ENCODE peak calls at places on chromosome 2, in nine cellular contexts. X, I, O, R, C, E, P, M and K are unnamed samples.
A peak's percentile ranks its signal among the peaks of the same experiment; 100 is the strongest.

GRCh38 chr2:212364106-212364505 is 174.5 kb downstream of the ERBB4 start:
- DNase-seq in I (no peak), R (no peak), E (no peak), M (no peak), X (no peak), P (no peak), O (no peak), C (no peak), K (no peak)

GRCh38 chr2:119468154-119468955 is 36.7 kb downstream of the TMEM37 start:
- DNase-seq in R (no peak), E (peak; percentile 25), P (no peak), C (no peak), I (no peak), M (no peak), O (no peak), X (no peak), K (no peak)

GRCh38 chr2:11697103-11697871 is 27.3 kb upstream of the NTSR2 start:
- DNase-seq in X (peak; percentile 93), E (peak; percentile 71), R (no peak), C (no peak), I (no peak), P (no peak), O (peak; percentile 95), M (no peak), K (peak; percentile 44)

GRCh38 chr2:106108791-106109190 is 85.3 kb downstream of the UXS1 start:
- DNase-seq in I (no peak), E (no peak), O (no peak), P (no peak), C (no peak), X (no peak), M (no peak), R (no peak), K (no peak)

GRCh38 chr2:28271231-28271913 is 121.3 kb upstream of the FOSL2 start:
- DNase-seq in O (no peak), C (no peak), P (no peak), M (no peak), I (no peak), X (no peak), R (no peak), E (no peak), K (no peak)

GRCh38 chr2:157747280-157747679 is 118.6 kb upstream of the ACVR1C start:
- DNase-seq in O (no peak), P (no peak), I (no peak), X (no peak), C (no peak), M (no peak), R (no peak), E (no peak), K (no peak)

GRCh38 chr2:177275671-177276070 is 11.1 kb upstream of the NFE2L2 start:
- DNase-seq in O (no peak), R (no peak), I (no peak), M (no peak), P (no peak), C (no peak), X (no peak), E (peak; percentile 86), K (no peak)

GRCh38 chr2:70085711-70086277 is 1.5 kb upstream of the PCBP1 start:
- DNase-seq in X (no peak), E (no peak), M (no peak), R (peak; percentile 55), O (no peak), I (no peak), P (peak; percentile 49), C (no peak), K (no peak)

GRCh38 chr2:130376433-130377293 is 20.8 kb downstream of the PTPN18 start:
- DNase-seq in O (no peak), I (no peak), C (no peak), P (peak; percentile 46), M (no peak), X (no peak), R (peak; percentile 71), E (no peak), K (no peak)

GRCh38 chr2:102185347-102185746 is 1.5 kb upstream of the IL1RL2 start:
- DNase-seq in E (no peak), C (no peak), X (no peak), O (no peak), M (peak; percentile 31), P (no peak), I (no peak), R (no peak), K (no peak)

GRCh38 chr2:170054996-170055395 is 123.0 kb upstream of the MYO3B start:
- DNase-seq in I (no peak), E (no peak), M (no peak), C (no peak), X (no peak), O (no peak), R (no peak), P (no peak), K (no peak)

DNA sequence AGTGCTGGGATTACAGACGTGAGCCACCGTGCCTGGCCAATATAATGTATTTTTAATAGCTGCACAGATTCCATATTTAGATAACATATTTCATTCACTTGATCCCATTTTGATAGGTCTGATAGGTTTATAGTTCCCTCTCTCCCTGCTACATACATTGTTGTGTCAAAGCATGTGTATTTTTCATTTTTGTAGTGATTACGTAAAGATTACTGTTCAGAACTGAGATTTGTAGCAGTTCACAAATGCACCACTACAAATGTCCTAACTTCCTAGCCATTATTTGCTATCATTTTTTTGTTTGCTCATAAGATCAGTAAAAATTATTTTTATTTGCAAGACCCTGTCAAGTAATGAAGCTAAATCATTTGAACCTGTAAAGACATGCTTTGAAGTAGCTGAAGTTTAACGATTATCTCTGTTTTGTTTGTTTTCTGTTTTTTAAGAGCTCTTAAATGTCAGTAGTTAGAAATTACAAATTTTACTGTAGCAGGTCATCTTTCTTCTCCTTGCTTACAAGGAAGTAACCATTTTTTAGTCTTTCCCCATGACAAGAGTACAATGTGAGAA is 54.0 kb downstream of the EML4 start:
- DNase-seq in R (no peak), O (no peak), X (no peak), C (no peak), I (no peak), M (no peak), E (no peak), P (no peak), K (no peak)
- H3K4me1 ChIP-seq in R (no peaks in the 10 kb centered on the region), O (peaks cover 3% of the 10 kb centered on the region), X (no peaks in the 10 kb centered on the region), C (peaks cover 19% of the 10 kb centered on the region), I (peaks cover 5% of the 10 kb centered on the region), M (no peaks in the 10 kb centered on the region), E (peaks cover 4% of the 10 kb centered on the region), P (no peaks in the 10 kb centered on the region), K (no peaks in the 10 kb centered on the region)

GRCh38 chr2:218008060-218009040 is 5.6 kb upstream of the TNS1 start:
- DNase-seq in X (no peak), I (no peak), R (no peak), P (no peak), M (no peak), O (no peak), E (peak; percentile 79), C (no peak), K (no peak)

GRCh38 chr2:218011641-218012040 is 8.8 kb upstream of the TNS1 start:
- DNase-seq in P (no peak), O (no peak), I (no peak), C (no peak), M (no peak), X (no peak), E (no peak), R (no peak), K (no peak)

GRCh38 chr2:218010838-218011616 is 8.2 kb upstream of the TNS1 start:
- DNase-seq in E (no peak), X (no peak), P (no peak), M (no peak), R (no peak), I (no peak), C (no peak), O (peak; percentile 55), K (no peak)

GRCh38 chr2:218009191-218010114 is 6.7 kb upstream of the TNS1 start:
- DNase-seq in P (no peak), X (no peak), C (no peak), E (no peak), O (no peak), R (peak; percentile 60), M (no peak), I (no peak), K (no peak)

GRCh38 chr2:218010116-218010837 is 7.5 kb upstream of the TNS1 start:
- DNase-seq in X (peak; percentile 54), I (no peak), P (no peak), E (peak; percentile 51), O (peak; percentile 82), C (peak; percentile 58), R (peak; percentile 83), M (peak; percentile 39), K (peak; percentile 57)
- H3K4me1 ChIP-seq in X (no peaks in the 10 kb centered on the region), I (peaks cover 24% of the 10 kb centered on the region), P (peaks cover 17% of the 10 kb centered on the region), E (peaks cover 32% of the 10 kb centered on the region), O (peaks cover 20% of the 10 kb centered on the region), C (peaks cover 16% of the 10 kb centered on the region), R (no peaks in the 10 kb centered on the region), M (no peaks in the 10 kb centered on the region), K (no peaks in the 10 kb centered on the region)

GRCh38 chr2:101124684-101125366 is 26.4 kb downstream of the TBC1D8 start:
- DNase-seq in O (peak; percentile 93), R (no peak), M (peak; percentile 52), C (peak; percentile 59), I (peak; percentile 90), E (peak; percentile 76), X (peak; percentile 95), P (no peak), K (peak; percentile 84)
- H3K4me1 ChIP-seq in O (peaks cover 66% of the 10 kb centered on the region), R (no peaks in the 10 kb centered on the region), M (peaks cover 14% of the 10 kb centered on the region), C (peaks cover 53% of the 10 kb centered on the region), I (peaks cover 68% of the 10 kb centered on the region), E (peaks cover 18% of the 10 kb centered on the region), X (peaks cover 95% of the 10 kb centered on the region), P (no peaks in the 10 kb centered on the region), K (peaks cover 23% of the 10 kb centered on the region)

GRCh38 chr2:45845058-45845457 is 193.6 kb downstream of the PRKCE start:
- DNase-seq in R (no peak), P (no peak), M (no peak), E (no peak), X (no peak), O (no peak), C (no peak), I (no peak), K (no peak)

GRCh38 chr2:45845566-45845965 is 194.1 kb downstream of the PRKCE start:
- DNase-seq in E (no peak), M (no peak), O (no peak), X (no peak), R (no peak), P (no peak), I (no peak), C (no peak), K (no peak)

GRCh38 chr2:45841752-45842407 is 190.4 kb downstream of the PRKCE start:
- DNase-seq in I (no peak), C (no peak), X (no peak), O (no peak), E (no peak), M (no peak), P (no peak), R (no peak), K (no peak)

GRCh38 chr2:45840481-45840880 is 189.0 kb downstream of the PRKCE start:
- DNase-seq in C (no peak), X (no peak), R (no peak), P (no peak), I (no peak), M (no peak), E (no peak), O (no peak), K (no peak)

DNA sequence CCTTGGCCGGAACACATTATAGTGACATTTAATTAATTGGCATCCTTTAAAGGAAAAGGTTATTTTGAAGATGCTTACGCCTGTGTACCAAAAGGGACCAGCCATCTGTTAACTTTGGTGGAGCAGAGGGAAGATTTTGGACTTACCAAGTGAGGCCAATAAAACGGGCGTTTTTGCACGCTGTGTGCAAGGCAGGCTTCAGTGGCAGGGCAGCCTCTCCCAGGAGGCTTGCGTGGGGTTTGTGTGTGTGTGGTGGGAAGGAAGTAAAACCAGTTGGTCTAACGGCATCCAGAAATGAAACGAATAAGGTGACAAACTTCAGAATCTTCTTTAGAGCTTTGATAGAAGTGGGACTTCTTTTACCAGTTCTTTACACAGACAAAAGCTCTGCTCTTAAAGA is 191.7 kb downstream of the PRKCE start:
- DNase-seq in E (no peak), M (no peak), X (no peak), P (no peak), I (no peak), O (no peak), C (no peak), R (no peak), K (no peak)
- H3K4me1 ChIP-seq in E (peaks cover 2% of the 10 kb centered on the region), M (no peaks in the 10 kb centered on the region), X (no peaks in the 10 kb centered on the region), P (no peaks in the 10 kb centered on the region), I (no peaks in the 10 kb centered on the region), O (no peaks in the 10 kb centered on the region), C (peaks cover 44% of the 10 kb centered on the region), R (no peaks in the 10 kb centered on the region), K (no peaks in the 10 kb centered on the region)